ENCODE peak calls at places on chromosomes 2 and 18, in eight cellular contexts. R is fibroblast of lung; B is foreskin fibroblast; S is cardiac fibroblast; J is effector memory CD4-positive, alpha-beta T cell; P is SJCRH30; L is fibroblast of the aortic adventitia; M is mammary epithelial cell. F is an unnamed sample.

GRCh38 chr18:31891566-31891965 is 51.4 kb downstream of the TRAPPC8 start:
- DNase-seq in R (no peak), B (no peak), S (no peak), J (no peak), P (no peak), L (no peak), M (no peak), F (no peak)

GRCh38 chr18:74819433-74820059 is 221.9 kb downstream of the ZNF407 start:
- DNase-seq in R (no peak), B (no peak), S (peak), J (no peak), P (no peak), L (no peak), M (no peak), F (peak)

GRCh38 chr2:3041841-3042600 is 335.6 kb downstream of the EIPR1 start:
- DNase-seq in R (no peak), B (no peak), S (peak), J (no peak), P (peak), L (peak), M (no peak), F (no peak)

GRCh38 chr2:134208825-134209224 is 45.0 kb upstream of the MGAT5 start:
- DNase-seq in R (no peak), B (no peak), S (no peak), J (no peak), P (peak), L (no peak), M (no peak), F (no peak)

GRCh38 chr2:59167514-59167913 is 926.4 kb upstream of the FANCL start:
- DNase-seq in R (no peak), B (no peak), S (no peak), J (no peak), P (no peak), L (no peak), M (no peak), F (no peak)

GRCh38 chr2:18446715-18447114 is 113.7 kb downstream of the RDH14 start:
- DNase-seq in R (no peak), B (no peak), S (no peak), J (no peak), P (no peak), L (peak), M (no peak), F (no peak)

GRCh38 chr2:191797937-191798873 is 48.7 kb downstream of the CAVIN2 start:
- DNase-seq in R (no peak), B (no peak), S (no peak), J (no peak), P (no peak), L (no peak), M (no peak), F (no peak)

GRCh38 chr2:7013761-7014160 is 96.5 kb downstream of the RNF144A start:
- DNase-seq in R (no peak), B (no peak), S (peak), J (no peak), P (no peak), L (peak), M (peak), F (no peak)

GRCh38 chr2:238098854-238099708 is 1.1 kb upstream of the ESPNL start:
- DNase-seq in R (no peak), B (no peak), S (no peak), J (no peak), P (no peak), L (no peak), M (no peak), F (no peak)

GRCh38 chr2:192500550-192501200 is 305.9 kb upstream of the TMEFF2 start:
- DNase-seq in R (peak), B (peak), S (peak), J (no peak), P (peak), L (peak), M (peak), F (no peak)

GRCh38 chr2:20419752-20420151 is 27.1 kb upstream of the RHOB start:
- DNase-seq in R (no peak), B (no peak), S (no peak), J (no peak), P (peak), L (no peak), M (no peak), F (no peak)

GRCh38 chr18:13005289-13005688 is 14.1 kb downstream of the CEP192 start:
- DNase-seq in R (no peak), B (no peak), S (no peak), J (no peak), P (no peak), L (no peak), M (no peak), F (no peak)

DNA sequence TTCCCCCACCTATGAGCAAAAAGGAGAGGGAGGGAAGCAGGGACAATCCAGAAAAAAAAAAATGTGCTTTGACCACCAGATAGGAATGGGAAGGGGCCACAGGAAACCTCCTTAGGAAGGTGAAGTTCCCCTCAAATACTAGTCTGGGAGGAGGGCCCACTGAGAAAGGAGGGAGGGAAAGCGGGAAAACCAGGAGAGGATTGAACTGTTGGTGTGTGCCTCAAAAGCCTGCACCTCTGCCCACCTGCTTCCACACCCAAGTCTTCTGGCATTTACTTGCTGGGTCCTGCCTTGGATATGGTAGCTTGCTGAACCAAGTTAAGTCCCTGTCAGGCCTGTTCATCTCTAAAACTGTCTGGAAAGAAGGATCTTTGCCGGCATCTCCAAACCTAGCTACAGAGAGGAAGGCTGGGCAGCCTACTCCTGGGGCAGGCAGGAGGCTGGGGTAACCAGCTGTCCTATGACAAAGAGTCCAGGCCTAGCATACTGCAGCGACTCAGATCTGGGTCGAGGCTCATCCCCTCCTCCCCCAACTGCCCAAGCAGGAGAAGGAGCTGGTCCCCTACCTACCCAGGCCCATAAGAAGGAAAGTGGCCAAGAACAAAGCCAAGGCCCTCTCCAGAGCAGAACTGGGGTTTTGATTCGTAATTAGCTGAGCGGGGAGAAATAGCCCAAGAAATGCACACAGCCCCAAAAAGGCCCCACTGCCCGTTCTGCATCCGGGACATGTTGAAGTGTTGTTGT is 3.0 kb downstream of the EN1 start:
- DNase-seq in R (no peak), B (no peak), S (no peak), J (no peak), P (no peak), L (no peak), M (no peak), F (no peak)
- H3K4me3 ChIP-seq in R (no peak), B (no peak), S (no peak), J (no peak), P (no peak), L (peak), M (no peak), F (no peak)

GRCh38 chr2:44084850-44085249 is 83.8 kb upstream of the PPM1B start:
- DNase-seq in R (no peak), B (no peak), S (no peak), J (no peak), P (no peak), L (no peak), M (no peak), F (no peak)

GRCh38 chr2:44083054-44083453 is 85.6 kb upstream of the PPM1B start:
- DNase-seq in R (no peak), B (no peak), S (no peak), J (no peak), P (no peak), L (no peak), M (no peak), F (no peak)

GRCh38 chr2:44086639-44087036 is 82.0 kb upstream of the PPM1B start:
- DNase-seq in R (no peak), B (no peak), S (no peak), J (no peak), P (no peak), L (no peak), M (no peak), F (no peak)

GRCh38 chr2:44087037-44087713 is 81.5 kb upstream of the PPM1B start:
- DNase-seq in R (peak), B (peak), S (peak), J (peak), P (peak), L (peak), M (peak), F (peak)

DNA sequence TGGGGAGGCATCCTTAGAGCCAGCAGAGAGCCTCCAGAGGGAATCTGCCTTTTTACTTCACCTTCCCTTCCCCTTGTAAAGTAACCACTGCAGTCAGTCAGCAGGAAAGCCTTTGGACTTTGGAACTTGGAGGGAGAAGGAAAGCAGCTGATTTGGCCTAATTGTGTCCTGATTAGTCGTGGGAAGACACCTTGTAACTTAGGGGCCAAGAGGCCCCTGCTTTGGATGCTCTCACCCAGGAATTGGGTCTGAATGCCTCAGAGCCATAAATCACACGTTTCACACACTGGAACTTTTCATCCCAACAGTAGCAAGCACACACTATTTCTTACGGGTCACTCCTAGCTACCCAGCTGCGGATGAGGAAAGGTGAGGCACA is 81.0 kb upstream of the PPM1B start:
- DNase-seq in R (no peak), B (no peak), S (no peak), J (no peak), P (no peak), L (no peak), M (no peak), F (peak)
- H3K4me3 ChIP-seq in R (peak), B (peak), S (peak), J (peak), P (peak), L (peak), M (no peak), F (peak)

DNA sequence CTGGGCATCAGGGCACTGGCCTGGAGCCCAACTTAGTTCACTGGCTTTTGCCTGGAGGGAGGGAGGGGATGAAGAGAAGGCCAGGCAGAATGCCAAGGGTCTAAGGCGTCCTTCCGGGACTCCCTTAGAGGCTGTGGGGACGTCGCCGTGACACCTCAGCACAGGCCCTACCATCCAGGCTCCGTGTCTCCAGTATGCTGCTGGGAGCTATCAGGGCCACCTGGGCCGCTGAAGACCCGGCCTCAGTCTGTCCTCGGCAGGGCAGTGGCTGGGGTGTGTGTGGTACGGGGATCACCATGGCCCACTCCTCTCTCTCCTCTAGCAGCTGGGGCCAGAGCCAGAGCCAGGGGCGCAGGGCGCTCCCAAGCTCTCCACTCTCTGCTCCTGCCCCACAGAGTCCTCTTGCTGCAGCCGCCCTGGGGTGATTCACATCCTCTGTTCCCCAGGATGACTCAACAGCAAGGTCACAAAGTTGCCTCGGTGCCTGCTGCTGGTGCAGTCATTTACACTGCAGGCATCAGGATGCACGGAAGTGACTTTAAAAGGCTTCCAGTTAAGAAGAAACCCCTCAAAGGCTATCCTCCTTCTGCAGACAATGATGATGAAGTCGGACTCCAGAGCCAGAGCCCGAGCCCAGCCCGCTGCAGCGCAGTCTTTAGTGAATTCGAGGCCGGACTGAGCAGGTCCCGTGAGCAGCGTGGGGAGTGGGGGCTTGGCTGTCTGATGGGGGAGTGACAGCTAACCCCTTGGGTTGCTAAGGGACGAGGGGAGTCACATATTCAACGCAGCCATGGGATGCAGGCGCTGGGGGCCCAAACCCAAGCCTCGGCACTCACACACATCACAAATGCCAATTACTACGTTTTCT is 31.9 kb downstream of the SNORC start:
- DNase-seq in R (peak), B (peak), S (peak), J (no peak), P (peak), L (peak), M (peak), F (peak)
- H3K4me3 ChIP-seq in R (no peak), B (no peak), S (no peak), J (no peak), P (no peak), L (no peak), M (no peak), F (no peak)

DNA sequence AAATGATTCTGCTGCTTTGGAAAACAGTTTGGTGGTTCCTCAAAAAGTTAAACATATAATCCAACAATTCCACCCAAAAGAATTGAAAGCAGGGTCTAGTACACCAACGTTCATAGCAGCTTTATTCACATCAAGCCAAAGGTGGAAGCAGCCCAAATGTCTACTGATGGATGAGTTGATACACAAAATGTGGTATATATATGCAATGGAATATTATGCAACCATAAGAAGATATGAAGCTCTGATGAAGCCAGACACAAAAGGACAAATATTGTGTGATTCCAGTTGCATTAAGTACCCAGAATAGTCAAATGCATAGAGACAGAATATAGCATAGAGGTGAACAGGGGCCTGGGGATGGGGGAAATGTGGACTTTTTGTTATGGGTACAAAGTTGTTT is 269.3 kb downstream of the METTL4 start:
- DNase-seq in R (no peak), B (no peak), S (no peak), J (no peak), P (no peak), L (no peak), M (no peak), F (no peak)
- H3K4me3 ChIP-seq in R (no peak), B (no peak), S (no peak), J (no peak), P (no peak), L (no peak), M (no peak), F (no peak)

DNA sequence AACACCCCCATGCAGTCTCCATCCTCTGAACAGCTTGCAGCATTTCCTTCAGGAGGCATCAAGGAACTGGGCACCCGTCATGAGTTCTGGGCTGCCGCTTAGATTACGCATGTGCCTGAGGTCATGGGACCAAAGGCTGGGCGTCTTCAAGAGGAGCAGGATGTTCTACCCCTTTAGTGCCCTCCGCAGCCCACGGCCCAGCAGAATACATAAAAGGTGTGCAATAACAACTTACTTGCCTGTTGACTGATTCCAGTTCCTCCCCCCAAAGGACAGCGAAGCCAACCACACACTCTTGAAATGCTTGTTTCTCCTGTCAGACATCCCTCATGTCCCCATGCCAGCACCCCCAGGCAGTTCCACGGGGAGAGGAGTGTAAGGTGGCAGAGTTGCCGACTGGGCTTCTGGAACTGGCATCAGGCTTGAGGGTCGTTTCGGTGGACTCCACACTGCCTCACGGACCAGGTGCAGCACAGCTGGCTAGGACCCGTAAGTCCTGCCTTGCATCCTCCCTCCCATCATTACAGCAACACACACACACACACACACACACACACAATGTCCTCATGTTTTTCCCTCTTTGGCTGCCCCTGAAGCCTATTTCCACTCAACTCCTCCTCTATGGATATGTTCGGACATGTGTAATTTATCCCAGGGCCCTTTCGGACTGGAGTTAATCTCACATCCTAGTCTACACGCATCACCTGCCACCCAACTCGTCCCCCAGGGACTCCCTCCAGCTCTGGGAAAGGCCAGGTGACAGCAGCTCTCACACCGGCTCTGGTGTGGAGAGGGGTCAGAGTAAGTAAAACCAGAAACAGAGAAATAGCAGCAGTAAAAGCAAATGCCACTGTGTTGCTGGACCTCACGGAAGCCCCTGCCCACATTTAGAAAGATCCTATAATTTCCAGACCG is 200.7 kb downstream of the BCL11A start:
- DNase-seq in R (no peak), B (no peak), S (no peak), J (no peak), P (no peak), L (no peak), M (no peak), F (no peak)
- H3K4me3 ChIP-seq in R (no peak), B (no peak), S (no peak), J (no peak), P (no peak), L (no peak), M (no peak), F (no peak)

GRCh38 chr2:149597050-149598013 is 9.8 kb upstream of the MMADHC start:
- DNase-seq in R (peak), B (peak), S (peak), J (peak), P (peak), L (peak), M (peak), F (peak)
- H3K4me3 ChIP-seq in R (peak), B (peak), S (peak), J (no peak), P (no peak), L (peak), M (no peak), F (no peak)

DNA sequence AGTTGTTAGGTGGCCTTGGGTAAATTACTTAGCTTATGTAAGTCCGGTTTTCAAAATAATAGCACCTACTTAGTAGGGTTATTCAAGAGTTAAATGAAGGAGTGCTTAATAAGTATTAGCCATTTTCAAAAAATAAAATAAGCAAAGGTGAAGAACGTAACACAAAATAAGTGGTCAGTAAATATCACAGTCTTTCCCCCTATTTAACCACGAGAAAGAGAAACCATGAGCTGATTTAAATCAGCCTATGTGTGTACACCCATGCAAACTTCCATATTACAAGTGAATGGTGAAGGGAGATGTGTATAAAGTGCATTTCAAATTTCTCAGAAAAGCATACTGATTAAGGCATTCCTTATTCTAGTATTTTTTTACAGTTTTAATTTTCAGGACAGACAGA is 2.2 kb downstream of the WIPF1 start:
- DNase-seq in R (no peak), B (no peak), S (no peak), J (no peak), P (no peak), L (no peak), M (no peak), F (no peak)
- H3K4me3 ChIP-seq in R (no peak), B (no peak), S (no peak), J (peak), P (no peak), L (no peak), M (no peak), F (no peak)

GRCh38 chr18:55585586-55586521 is 2.1 kb downstream of the TCF4 start:
- DNase-seq in R (peak), B (peak), S (peak), J (no peak), P (no peak), L (peak), M (no peak), F (no peak)

GRCh38 chr18:55582325-55582724 is 5.7 kb downstream of the TCF4 start:
- DNase-seq in R (no peak), B (no peak), S (no peak), J (no peak), P (no peak), L (no peak), M (no peak), F (no peak)

GRCh38 chr18:55586841-55587240 is 1.2 kb downstream of the TCF4 start:
- DNase-seq in R (peak), B (peak), S (peak), J (no peak), P (peak), L (peak), M (no peak), F (no peak)

GRCh38 chr18:55587341-55588000 is 521 bp downstream of the TCF4 start:
- DNase-seq in R (peak), B (peak), S (peak), J (no peak), P (peak), L (peak), M (peak), F (no peak)

GRCh38 chr18:55585050-55585449 is 2.9 kb downstream of the TCF4 start:
- DNase-seq in R (peak), B (no peak), S (no peak), J (no peak), P (no peak), L (peak), M (no peak), F (no peak)
- H3K4me3 ChIP-seq in R (peak), B (peak), S (peak), J (no peak), P (no peak), L (peak), M (no peak), F (no peak)

GRCh38 chr2:179990676-179991317 is 16.3 kb downstream of the CWC22 start:
- DNase-seq in R (no peak), B (no peak), S (no peak), J (no peak), P (no peak), L (no peak), M (no peak), F (no peak)
- H3K4me3 ChIP-seq in R (no peak), B (no peak), S (no peak), J (no peak), P (no peak), L (no peak), M (no peak), F (no peak)

F was measured in HepG2.